ENCODE peak calls at places on chromosome 2, in six cellular contexts. One of them, this sample, is unnamed.

GRCh38 chr2:11661891-11662435 is 8.0 kb downstream of the NTSR2 start:
- DNase-seq in mammary epithelial cell: no peak
- DNase-seq in fibroblast of lung: no peak
- DNase-seq in NT2/D1: no peak
- DNase-seq in iPS DF 6.9: no peak
- DNase-seq in CD4-positive, alpha-beta memory T cell: no peak
- DNase-seq in this sample: no peak

GRCh38 chr2:158199928-158200650 is 98.4 kb downstream of the UPP2 start:
- DNase-seq in iPS DF 6.9: no peak
- DNase-seq in CD4-positive, alpha-beta memory T cell: no peak
- DNase-seq in mammary epithelial cell: no peak
- DNase-seq in fibroblast of lung: no peak
- DNase-seq in NT2/D1: no peak
- DNase-seq in this sample: no peak

GRCh38 chr2:198374375-198375072 is 570.1 kb downstream of the PLCL1 start:
- DNase-seq in NT2/D1: peak; percentile 63
- DNase-seq in CD4-positive, alpha-beta memory T cell: no peak
- DNase-seq in fibroblast of lung: peak; percentile 87
- DNase-seq in iPS DF 6.9: peak; percentile 45
- DNase-seq in mammary epithelial cell: peak; percentile 42
- DNase-seq in this sample: peak; percentile 3

GRCh38 chr2:142997254-142997653 is 119.8 kb downstream of the KYNU start:
- DNase-seq in fibroblast of lung: peak; percentile 54
- DNase-seq in NT2/D1: no peak
- DNase-seq in iPS DF 6.9: no peak
- DNase-seq in CD4-positive, alpha-beta memory T cell: no peak
- DNase-seq in mammary epithelial cell: no peak
- DNase-seq in this sample: no peak

GRCh38 chr2:179181002-179181401 is 83.6 kb downstream of the SESTD1 start:
- DNase-seq in fibroblast of lung: no peak
- DNase-seq in mammary epithelial cell: no peak
- DNase-seq in CD4-positive, alpha-beta memory T cell: no peak
- DNase-seq in NT2/D1: no peak
- DNase-seq in iPS DF 6.9: no peak
- DNase-seq in this sample: no peak

GRCh38 chr2:45123065-45123464 is 113.8 kb upstream of the SIX2 start:
- DNase-seq in iPS DF 6.9: no peak
- DNase-seq in CD4-positive, alpha-beta memory T cell: no peak
- DNase-seq in fibroblast of lung: no peak
- DNase-seq in mammary epithelial cell: no peak
- DNase-seq in NT2/D1: no peak
- DNase-seq in this sample: no peak

GRCh38 chr2:9145109-9145751 is 61.4 kb upstream of the ASAP2 start:
- DNase-seq in iPS DF 6.9: no peak
- DNase-seq in CD4-positive, alpha-beta memory T cell: no peak
- DNase-seq in fibroblast of lung: peak; percentile 90
- DNase-seq in NT2/D1: no peak
- DNase-seq in mammary epithelial cell: no peak
- DNase-seq in this sample: no peak

GRCh38 chr2:176768185-176768584 is 444.4 kb upstream of the HNRNPA3 start:
- DNase-seq in mammary epithelial cell: no peak
- DNase-seq in NT2/D1: no peak
- DNase-seq in CD4-positive, alpha-beta memory T cell: no peak
- DNase-seq in iPS DF 6.9: no peak
- DNase-seq in fibroblast of lung: no peak
- DNase-seq in this sample: no peak

GRCh38 chr2:229974271-229974670 is 52.0 kb downstream of the FBXO36 start:
- DNase-seq in CD4-positive, alpha-beta memory T cell: no peak
- DNase-seq in mammary epithelial cell: no peak
- DNase-seq in fibroblast of lung: peak; percentile 58
- DNase-seq in iPS DF 6.9: no peak
- DNase-seq in NT2/D1: no peak
- DNase-seq in this sample: peak; percentile 25

GRCh38 chr2:223093436-223093839 is 41.4 kb downstream of the KCNE4 start:
- DNase-seq in mammary epithelial cell: peak; percentile 63
- DNase-seq in fibroblast of lung: no peak
- DNase-seq in NT2/D1: no peak
- DNase-seq in iPS DF 6.9: no peak
- DNase-seq in CD4-positive, alpha-beta memory T cell: no peak
- DNase-seq in this sample: no peak

GRCh38 chr2:20654414-20654813 is 3.5 kb upstream of the HS1BP3 start:
- DNase-seq in mammary epithelial cell: no peak
- DNase-seq in fibroblast of lung: no peak
- DNase-seq in NT2/D1: no peak
- DNase-seq in iPS DF 6.9: no peak
- DNase-seq in CD4-positive, alpha-beta memory T cell: no peak
- DNase-seq in this sample: no peak

GRCh38 chr2:237743561-237744269 is 54.9 kb upstream of the RBM44 start:
- DNase-seq in mammary epithelial cell: peak; percentile 31
- DNase-seq in NT2/D1: no peak
- DNase-seq in iPS DF 6.9: no peak
- DNase-seq in fibroblast of lung: no peak
- DNase-seq in CD4-positive, alpha-beta memory T cell: no peak
- DNase-seq in this sample: no peak

GRCh38 chr2:30731248-30731647 is 76.0 kb downstream of the CAPN13 start:
- DNase-seq in iPS DF 6.9: no peak
- DNase-seq in CD4-positive, alpha-beta memory T cell: no peak
- DNase-seq in fibroblast of lung: no peak
- DNase-seq in NT2/D1: no peak
- DNase-seq in mammary epithelial cell: no peak
- DNase-seq in this sample: no peak

GRCh38 chr2:184599875-184600227 is 1.5 kb downstream of the ZNF804A start:
- DNase-seq in iPS DF 6.9: no peak
- DNase-seq in mammary epithelial cell: no peak
- DNase-seq in NT2/D1: no peak
- DNase-seq in CD4-positive, alpha-beta memory T cell: no peak
- DNase-seq in fibroblast of lung: peak; percentile 47
- DNase-seq in this sample: no peak
- H3K4me3 ChIP-seq in iPS DF 6.9: no peak overlapping the region
- H3K4me3 ChIP-seq in mammary epithelial cell: no peak overlapping the region
- H3K4me3 ChIP-seq in NT2/D1: no peak overlapping the region
- H3K4me3 ChIP-seq in CD4-positive, alpha-beta memory T cell: no peak overlapping the region
- H3K4me3 ChIP-seq in fibroblast of lung: peak overlapping the region; percentile 70
- H3K4me3 ChIP-seq in this sample: no peak overlapping the region

GRCh38 chr2:120155308-120155707 is 67.9 kb downstream of the TMEM185B start:
- DNase-seq in CD4-positive, alpha-beta memory T cell: no peak
- DNase-seq in iPS DF 6.9: no peak
- DNase-seq in fibroblast of lung: no peak
- DNase-seq in mammary epithelial cell: no peak
- DNase-seq in NT2/D1: no peak
- DNase-seq in this sample: no peak

DNA sequence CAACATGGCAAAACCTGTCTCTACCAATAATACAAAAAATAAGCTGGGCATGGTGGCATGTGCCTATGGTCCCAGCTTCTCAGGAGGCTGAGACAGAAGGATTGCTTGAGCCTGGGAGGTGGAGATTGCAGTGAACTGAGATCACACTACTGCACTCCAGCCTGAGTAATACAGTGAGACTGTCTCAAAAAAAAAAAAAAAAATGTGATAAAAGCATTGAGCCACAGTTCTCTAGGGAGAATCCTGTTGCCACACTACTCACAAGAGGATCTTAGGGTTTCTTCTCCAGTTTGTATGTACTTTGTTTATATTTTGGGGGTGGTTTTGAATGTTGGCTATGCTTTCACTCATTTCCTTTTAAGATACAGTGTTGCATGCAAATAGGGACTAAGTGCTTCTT is 62.0 kb downstream of the TMEM185B start:
- DNase-seq in fibroblast of lung: peak; percentile 5
- DNase-seq in NT2/D1: no peak
- DNase-seq in iPS DF 6.9: no peak
- DNase-seq in CD4-positive, alpha-beta memory T cell: no peak
- DNase-seq in mammary epithelial cell: no peak
- DNase-seq in this sample: no peak
- H3K36me3 ChIP-seq in fibroblast of lung: no peaks in the 10 kb centered on the region
- H3K36me3 ChIP-seq in NT2/D1: peaks cover 7% of the 10 kb centered on the region
- H3K36me3 ChIP-seq in iPS DF 6.9: peaks cover 3% of the 10 kb centered on the region
- H3K36me3 ChIP-seq in CD4-positive, alpha-beta memory T cell: no peaks in the 10 kb centered on the region
- H3K36me3 ChIP-seq in mammary epithelial cell: no peaks in the 10 kb centered on the region
- H3K36me3 ChIP-seq in this sample: no peaks in the 10 kb centered on the region

GRCh38 chr2:72925328-72925943 is 8.1 kb downstream of the EMX1 start:
- DNase-seq in CD4-positive, alpha-beta memory T cell: no peak
- DNase-seq in mammary epithelial cell: no peak
- DNase-seq in iPS DF 6.9: no peak
- DNase-seq in fibroblast of lung: no peak
- DNase-seq in NT2/D1: no peak
- DNase-seq in this sample: peak; percentile 82

GRCh38 chr2:72927619-72928537 is 10.6 kb downstream of the EMX1 start:
- DNase-seq in CD4-positive, alpha-beta memory T cell: no peak
- DNase-seq in NT2/D1: no peak
- DNase-seq in mammary epithelial cell: no peak
- DNase-seq in fibroblast of lung: no peak
- DNase-seq in iPS DF 6.9: no peak
- DNase-seq in this sample: peak; percentile 16

GRCh38 chr2:72926368-72926767 is 9.0 kb downstream of the EMX1 start:
- DNase-seq in fibroblast of lung: no peak
- DNase-seq in CD4-positive, alpha-beta memory T cell: no peak
- DNase-seq in NT2/D1: no peak
- DNase-seq in iPS DF 6.9: no peak
- DNase-seq in mammary epithelial cell: no peak
- DNase-seq in this sample: peak; percentile 51

GRCh38 chr2:72929010-72929409 is 11.7 kb downstream of the EMX1 start:
- DNase-seq in mammary epithelial cell: no peak
- DNase-seq in CD4-positive, alpha-beta memory T cell: no peak
- DNase-seq in NT2/D1: no peak
- DNase-seq in iPS DF 6.9: no peak
- DNase-seq in fibroblast of lung: no peak
- DNase-seq in this sample: peak; percentile 19

DNA sequence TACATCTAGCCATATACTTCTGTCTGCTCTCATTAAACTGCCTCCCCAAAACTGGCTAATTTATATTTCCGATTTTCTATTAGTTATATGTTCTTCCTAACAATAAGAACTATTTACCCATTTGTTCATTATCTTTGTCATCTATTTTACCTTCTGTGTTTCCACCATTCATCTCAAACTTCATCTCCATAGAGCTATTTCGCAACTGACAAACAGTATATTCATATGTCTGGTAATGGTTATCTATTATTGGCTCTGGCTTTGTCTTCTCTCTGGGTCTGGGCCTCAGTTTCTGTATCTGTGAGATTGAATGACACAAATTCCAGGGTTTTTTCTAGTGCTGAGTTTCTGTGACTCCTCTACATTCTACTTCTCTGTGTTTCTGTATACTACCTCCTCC is 9.7 kb downstream of the EMX1 start:
- DNase-seq in fibroblast of lung: no peak
- DNase-seq in NT2/D1: no peak
- DNase-seq in mammary epithelial cell: no peak
- DNase-seq in iPS DF 6.9: no peak
- DNase-seq in CD4-positive, alpha-beta memory T cell: no peak
- DNase-seq in this sample: peak; percentile 5
- H3K27me3 ChIP-seq in fibroblast of lung: peaks cover 74% of the 10 kb centered on the region
- H3K27me3 ChIP-seq in NT2/D1: peaks cover 100% of the 10 kb centered on the region
- H3K27me3 ChIP-seq in mammary epithelial cell: peaks cover 40% of the 10 kb centered on the region
- H3K27me3 ChIP-seq in iPS DF 6.9: peaks cover 63% of the 10 kb centered on the region
- H3K27me3 ChIP-seq in CD4-positive, alpha-beta memory T cell: peaks cover 38% of the 10 kb centered on the region
- H3K27me3 ChIP-seq in this sample: peaks cover 87% of the 10 kb centered on the region

GRCh38 chr2:108287169-108287568 is 1.5 kb upstream of the SULT1C2 start:
- DNase-seq in NT2/D1: no peak
- DNase-seq in fibroblast of lung: no peak
- DNase-seq in iPS DF 6.9: no peak
- DNase-seq in mammary epithelial cell: no peak
- DNase-seq in CD4-positive, alpha-beta memory T cell: no peak
- DNase-seq in this sample: no peak
- H3K4me3 ChIP-seq in NT2/D1: no peak overlapping the region
- H3K4me3 ChIP-seq in fibroblast of lung: no peak overlapping the region
- H3K4me3 ChIP-seq in iPS DF 6.9: no peak overlapping the region
- H3K4me3 ChIP-seq in mammary epithelial cell: no peak overlapping the region
- H3K4me3 ChIP-seq in CD4-positive, alpha-beta memory T cell: no peak overlapping the region
- H3K4me3 ChIP-seq in this sample: no peak overlapping the region